ENCODE peak calls at places on chromosomes 1 and 21, in ten cellular contexts. F is activated T-cell treated with anti-CD3 and anti-CD28 coated beads, Interleukin-2, amount 50 U/mL, for 48 hours; I is testis; M is AG09319; L is cardiac fibroblast; T is Right ventricle myocardium superior; D is AML-193; O is brain microvascular endothelial cell; X is MV-4-11; Z is foreskin melanocyte. V is an unnamed sample.

GRCh38 chr21:21165063-21165645 is 166.9 kb downstream of the NCAM2 start:
- DNase-seq in M (peak), I (no peak), F (no peak), D (no peak), X (no peak), T (no peak), L (peak), O (peak), Z (no peak), V (no peak)

GRCh38 chr1:84429231-84429630 is 30.9 kb downstream of the DNASE2B start:
- DNase-seq in O (no peak), X (no peak), I (no peak), T (no peak), L (no peak), M (no peak), D (no peak), Z (no peak), F (no peak), V (no peak)

GRCh38 chr1:167491586-167492408 is 26.5 kb downstream of the CD247 start:
- DNase-seq in L (no peak), M (no peak), Z (no peak), F (peak), X (peak), D (no peak), O (no peak), I (no peak), T (no peak), V (no peak)

GRCh38 chr1:18116777-18117176 is 9.2 kb downstream of the IGSF21 start:
- DNase-seq in O (no peak), I (no peak), T (no peak), X (no peak), L (no peak), D (no peak), M (no peak), F (no peak), Z (no peak), V (no peak)

GRCh38 chr1:2545754-2546514 is 10.2 kb upstream of the TNFRSF14 start:
- DNase-seq in O (peak), Z (peak), I (peak), X (peak), L (peak), M (no peak), F (peak), D (peak), T (peak), V (peak)

GRCh38 chr1:30757196-30757949 is at the start of gene LAPTM5:
- DNase-seq in T (peak), F (peak), L (peak), I (peak), Z (no peak), O (peak), X (peak), M (no peak), D (peak), V (no peak)

GRCh38 chr1:153572569-153573015 is 6.9 kb upstream of the S100A2 start:
- DNase-seq in O (peak), X (peak), Z (peak), I (peak), F (peak), L (peak), D (peak), T (peak), M (peak), V (peak)

GRCh38 chr1:213268221-213268620 is 217.2 kb downstream of the RPS6KC1 start:
- DNase-seq in Z (no peak), I (no peak), T (no peak), X (no peak), F (no peak), O (no peak), M (no peak), D (no peak), L (no peak), V (no peak)

GRCh38 chr21:33025106-33025470 is 647 bp upstream of the OLIG2 start:
- DNase-seq in Z (no peak), F (peak), D (no peak), I (no peak), M (no peak), O (no peak), T (no peak), L (no peak), X (no peak), V (no peak)

GRCh38 chr1:202852163-202852904 is 36.6 kb downstream of the RABIF start:
- DNase-seq in F (peak), L (peak), I (peak), X (peak), O (peak), D (peak), M (no peak), T (no peak), Z (peak), V (no peak)

GRCh38 chr1:206738370-206739366 is 31.9 kb upstream of the IL19 start:
- DNase-seq in O (no peak), F (no peak), L (peak), I (no peak), T (no peak), Z (no peak), X (peak), D (no peak), M (no peak), V (peak)

GRCh38 chr21:32734214-32734613 is 6.4 kb upstream of the SYNJ1 start:
- DNase-seq in O (no peak), X (no peak), M (no peak), D (no peak), F (no peak), L (no peak), I (no peak), Z (no peak), T (no peak), V (no peak)

GRCh38 chr21:35578831-35579470 is 481.4 kb downstream of the SETD4 start:
- DNase-seq in M (no peak), Z (peak), L (peak), X (peak), F (peak), T (no peak), O (no peak), I (no peak), D (no peak), V (no peak)

GRCh38 chr1:61132176-61133047 is 50.1 kb downstream of the NFIA start:
- DNase-seq in F (no peak), D (no peak), X (peak), M (no peak), Z (peak), I (no peak), O (peak), L (peak), T (no peak), V (no peak)

V was measured in pancreas.